ENCODE peak calls at places on chromosomes 4 and X, in six cellular contexts. D is breast epithelium; Y is CD8-positive, alpha-beta T cell; T is IMR-90; N is tibial nerve; K is thoracic aorta. P is an unnamed sample.

GRCh38 chrX:40299502-40300118 is 201.9 kb upstream of the BCOR start:
- DNase-seq in D (no peak), Y (no peak), T (no peak), N (no peak), K (no peak), P (no peak)

GRCh38 chr4:108492816-108493595 is 127.4 kb upstream of the RPL34 start:
- DNase-seq in D (no peak), Y (no peak), T (peak; percentile 11), N (no peak), K (no peak), P (no peak)

GRCh38 chr4:119785963-119786362 is 157.4 kb upstream of the PDE5A start:
- DNase-seq in D (no peak), Y (no peak), T (peak; percentile 23), N (no peak), K (no peak), P (no peak)

GRCh38 chr4:139988863-139989765 is 164.9 kb downstream of the MAML3 start:
- DNase-seq in D (peak; percentile 82), Y (no peak), T (peak; percentile 97), N (peak; percentile 38), K (peak; percentile 74), P (peak; percentile 78)

GRCh38 chr4:55079451-55080173 is 45.8 kb downstream of the KDR start:
- DNase-seq in D (no peak), Y (no peak), T (no peak), N (no peak), K (no peak), P (no peak)

GRCh38 chr4:183401473-183401872 is 43.0 kb upstream of the CDKN2AIP start:
- DNase-seq in D (no peak), Y (no peak), T (no peak), N (no peak), K (no peak), P (no peak)

GRCh38 chr4:24651266-24651665 is 66.9 kb upstream of the DHX15 start:
- DNase-seq in D (no peak), Y (no peak), T (no peak), N (no peak), K (no peak), P (no peak)

GRCh38 chr4:48642421-48643144 is 137.5 kb downstream of the FRYL start:
- DNase-seq in D (no peak), Y (no peak), T (peak; percentile 33), N (no peak), K (no peak), P (no peak)

GRCh38 chr4:123785515-123785914 is 388.9 kb downstream of the SPRY1 start:
- DNase-seq in D (peak; percentile 59), Y (no peak), T (peak; percentile 96), N (peak; percentile 65), K (no peak), P (peak; percentile 78)

GRCh38 chrX:124719060-124719459 is 372.7 kb downstream of the SH2D1A start:
- DNase-seq in D (no peak), Y (no peak), T (no peak), N (no peak), K (no peak), P (no peak)

GRCh38 chrX:136262812-136263315 is 11.7 kb upstream of the MAP7D3 start:
- DNase-seq in D (no peak), Y (no peak), T (no peak), N (no peak), K (no peak), P (no peak)

DNA sequence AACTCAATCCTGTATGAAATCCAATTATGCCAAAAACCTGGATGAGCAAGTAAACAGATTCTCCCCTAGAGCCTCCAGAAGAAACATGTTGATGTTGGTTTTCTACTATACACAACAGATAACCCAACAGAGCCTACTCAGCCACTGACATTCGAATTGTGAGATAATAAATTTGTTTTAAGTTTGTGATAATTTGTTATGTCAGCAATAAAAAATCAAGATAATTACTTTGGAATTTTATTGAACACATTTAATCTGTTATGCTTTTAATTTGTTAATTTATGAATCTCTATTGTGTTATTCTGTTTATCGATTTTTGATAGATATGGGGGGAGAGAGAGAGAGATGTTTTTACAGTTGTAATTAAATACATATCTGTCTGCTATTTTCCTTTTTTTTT is 1016.1 kb upstream of the PCDH7 start:
- DNase-seq in D (no peak), Y (no peak), T (no peak), N (no peak), K (no peak), P (no peak)
- H3K9me3 ChIP-seq in D (peaks cover 10% of the 10 kb centered on the region), Y (no peaks in the 10 kb centered on the region), T (peaks cover 6% of the 10 kb centered on the region), N (peaks cover 11% of the 10 kb centered on the region), K (no peaks in the 10 kb centered on the region), P (peaks cover 8% of the 10 kb centered on the region)

GRCh38 chrX:152817082-152817744 is 13.3 kb downstream of the CETN2 start:
- DNase-seq in D (no peak), Y (no peak), T (peak; percentile 54), N (no peak), K (no peak), P (peak; percentile 15)
- TF ChIP-seq CTCF in D (no peak), Y (no peak), T (peak; percentile 59), N (peak; percentile 29), K (no peak), P (peak; percentile 63)

GRCh38 chrX:68932611-68933010 is 103.8 kb downstream of the EFNB1 start:
- DNase-seq in D (no peak), Y (no peak), T (no peak), N (no peak), K (no peak), P (no peak)
- H3K27ac ChIP-seq in D (no peak overlapping the region), Y (no peak overlapping the region), T (no peak overlapping the region), N (peak overlapping the region; percentile 20), K (no peak overlapping the region), P (no peak overlapping the region)

GRCh38 chrX:2226182-2226581 is 274.6 kb downstream of the DHRSX start:
- DNase-seq in D (no peak), Y (no peak), T (no peak), N (no peak), K (no peak), P (no peak)
- H3K9me3 ChIP-seq in D (peaks cover 16% of the 10 kb centered on the region), Y (peaks cover 4% of the 10 kb centered on the region), T (peaks cover 10% of the 10 kb centered on the region), N (peaks cover 11% of the 10 kb centered on the region), K (no peaks in the 10 kb centered on the region), P (peaks cover 25% of the 10 kb centered on the region)

GRCh38 chr4:102403115-102403514 is 57.8 kb upstream of the SLC39A8 start:
- DNase-seq in D (no peak), Y (no peak), T (no peak), N (no peak), K (no peak), P (no peak)
- TF ChIP-seq CTCF in D (no peak), Y (no peak), T (no peak), N (no peak), K (no peak), P (no peak)

GRCh38 chr4:70913947-70914445 is 11.8 kb downstream of the MOB1B start:
- DNase-seq in D (no peak), Y (no peak), T (peak; percentile 86), N (no peak), K (no peak), P (no peak)

GRCh38 chr4:70914631-70915030 is 12.5 kb downstream of the MOB1B start:
- DNase-seq in D (no peak), Y (no peak), T (no peak), N (no peak), K (no peak), P (no peak)

GRCh38 chr4:70920592-70920991 is 18.4 kb downstream of the MOB1B start:
- DNase-seq in D (no peak), Y (no peak), T (no peak), N (no peak), K (no peak), P (no peak)

GRCh38 chr4:70915874-70916559 is 13.8 kb downstream of the MOB1B start:
- DNase-seq in D (no peak), Y (no peak), T (no peak), N (no peak), K (no peak), P (no peak)

GRCh38 chr4:70915048-70915815 is 13.1 kb downstream of the MOB1B start:
- DNase-seq in D (no peak), Y (no peak), T (peak; percentile 78), N (no peak), K (no peak), P (no peak)
- H3K27ac ChIP-seq in D (no peak overlapping the region), Y (no peak overlapping the region), T (peak overlapping the region; percentile 88), N (peak overlapping the region; percentile 33), K (no peak overlapping the region), P (peak overlapping the region; percentile 89)

GRCh38 chr4:160136021-160136420 is 1033.1 kb downstream of the RAPGEF2 start:
- DNase-seq in D (no peak), Y (no peak), T (no peak), N (no peak), K (no peak), P (no peak)
- H3K9me3 ChIP-seq in D (peaks cover 20% of the 10 kb centered on the region), Y (no peaks in the 10 kb centered on the region), T (peaks cover 8% of the 10 kb centered on the region), N (peaks cover 16% of the 10 kb centered on the region), K (peaks cover 7% of the 10 kb centered on the region), P (peaks cover 5% of the 10 kb centered on the region)

GRCh38 chr4:138828926-138829325 is 186.7 kb upstream of the NOCT start:
- DNase-seq in D (no peak), Y (no peak), T (no peak), N (no peak), K (no peak), P (no peak)

GRCh38 chr4:138834029-138834428 is 181.6 kb upstream of the NOCT start:
- DNase-seq in D (no peak), Y (no peak), T (no peak), N (no peak), K (no peak), P (no peak)

GRCh38 chr4:138832563-138832962 is 183.0 kb upstream of the NOCT start:
- DNase-seq in D (no peak), Y (no peak), T (no peak), N (no peak), K (no peak), P (no peak)

GRCh38 chr4:138835833-138836521 is 179.6 kb upstream of the NOCT start:
- DNase-seq in D (no peak), Y (no peak), T (peak; percentile 13), N (no peak), K (no peak), P (no peak)

GRCh38 chr4:138831943-138832342 is 183.6 kb upstream of the NOCT start:
- DNase-seq in D (no peak), Y (no peak), T (no peak), N (no peak), K (no peak), P (no peak)
- TF ChIP-seq CTCF in D (no peak), Y (no peak), T (no peak), N (no peak), K (no peak), P (no peak)

GRCh38 chr4:168683595-168683994 is 186.7 kb downstream of the PALLD start:
- DNase-seq in D (no peak), Y (no peak), T (peak; percentile 79), N (no peak), K (no peak), P (no peak)
- H3K27ac ChIP-seq in D (no peak overlapping the region), Y (no peak overlapping the region), T (no peak overlapping the region), N (no peak overlapping the region), K (no peak overlapping the region), P (no peak overlapping the region)